ENCODE peak calls at places on chromosomes 6 and 20, in seven cellular contexts. V is GM13976; A is stimulated activated CD4-positive, alpha-beta T cell treated with anti-CD3 and anti-CD28 coated beads, TNF-alpha, amount 100 ng/mL, for 1 hour; R is activated CD4-positive, alpha-beta T cell treated with anti-CD3 and anti-CD28 coated beads, Interleukin-2, amount 50 U/mL, for 4 hours; J is T-helper 2 cell; C is H54; B is heart left ventricle. N is an unnamed sample.

GRCh38 chr6:32852018-32852843 is 1.3 kb downstream of the TAP1 start:
- DNase-seq in A (no peak), R (no peak), B (peak; percentile 44), J (no peak), C (no peak), V (peak; percentile 42), N (no peak)

GRCh38 chr6:69719602-69720193 is 77.1 kb downstream of the LMBRD1 start:
- DNase-seq in B (no peak), C (no peak), R (no peak), V (no peak), A (no peak), J (no peak), N (peak; percentile 11)

GRCh38 chr20:57001126-57001767 is 265.2 kb downstream of the BMP7 start:
- DNase-seq in A (no peak), V (no peak), J (no peak), C (no peak), R (no peak), B (no peak), N (no peak)

GRCh38 chr20:50123418-50123817 is 10.5 kb upstream of the UBE2V1 start:
- DNase-seq in A (no peak), V (no peak), R (no peak), B (no peak), J (no peak), C (no peak), N (no peak)

GRCh38 chr6:108764580-108764950 is 83.7 kb upstream of the ARMC2 start:
- DNase-seq in R (no peak), V (no peak), B (no peak), J (no peak), A (no peak), C (no peak), N (no peak)

GRCh38 chr6:96015321-96015790 is 418 bp upstream of the FUT9 start:
- DNase-seq in C (no peak), B (no peak), A (no peak), R (no peak), J (no peak), V (no peak), N (no peak)

GRCh38 chr6:159646731-159647130 is 46.3 kb downstream of the SOD2 start:
- DNase-seq in J (no peak), A (no peak), C (no peak), B (no peak), R (no peak), V (no peak), N (peak; percentile 17)

GRCh38 chr20:63361507-63362425 is 617 bp upstream of the CHRNA4 start:
- DNase-seq in A (no peak), B (no peak), J (no peak), V (no peak), C (no peak), R (no peak), N (no peak)

GRCh38 chr6:168410035-168410434 is 30.9 kb upstream of the SMOC2 start:
- DNase-seq in C (no peak), V (no peak), B (no peak), A (no peak), R (no peak), J (no peak), N (no peak)

GRCh38 chr6:45923831-45924391 is 91.7 kb downstream of the CLIC5 start:
- DNase-seq in R (no peak), C (peak; percentile 10), B (no peak), V (peak; percentile 38), A (no peak), J (no peak), N (peak; percentile 28)

GRCh38 chr20:54139188-54139587 is 34.6 kb downstream of the CYP24A1 start:
- DNase-seq in C (no peak), B (no peak), A (no peak), V (no peak), J (no peak), R (no peak), N (no peak)

GRCh38 chr20:25309395-25310267 is 61.7 kb downstream of the PYGB start:
- DNase-seq in J (no peak), A (no peak), B (no peak), C (peak; percentile 67), V (no peak), R (no peak), N (no peak)

GRCh38 chr6:43916924-43917877 is 147.2 kb downstream of the VEGFA start:
- DNase-seq in V (no peak), C (no peak), R (no peak), A (no peak), J (no peak), B (no peak), N (no peak)

GRCh38 chr6:11772109-11772830 is 6.3 kb downstream of the ADTRP start:
- DNase-seq in R (no peak), A (no peak), V (no peak), J (no peak), C (peak; percentile 62), B (no peak), N (no peak)

GRCh38 chr6:138188278-138188923 is 26.7 kb downstream of the ARFGEF3 start:
- DNase-seq in R (no peak), A (no peak), B (no peak), C (no peak), J (no peak), V (no peak), N (no peak)

GRCh38 chr6:106133040-106133439 is 46.9 kb downstream of the PRDM1 start:
- DNase-seq in J (no peak), R (no peak), A (no peak), V (no peak), B (no peak), C (no peak), N (no peak)

GRCh38 chr20:21241400-21241799 is 61.7 kb upstream of the XRN2 start:
- DNase-seq in V (no peak), B (no peak), C (no peak), R (no peak), J (no peak), A (no peak), N (no peak)

GRCh38 chr6:150894191-150894744 is 28.8 kb downstream of the MTHFD1L start:
- DNase-seq in B (no peak), R (no peak), A (no peak), V (no peak), J (no peak), C (no peak), N (no peak)

GRCh38 chr6:41636803-41637178 is 1.5 kb upstream of the MDFI start:
- DNase-seq in C (peak; percentile 85), B (no peak), J (no peak), R (no peak), V (no peak), A (no peak), N (no peak)

GRCh38 chr6:46653439-46653942 is 716 bp downstream of the SLC25A27 start:
- DNase-seq in A (no peak), J (no peak), R (no peak), C (no peak), B (no peak), V (no peak), N (no peak)

GRCh38 chr6:5063617-5064016 is 21.5 kb upstream of the PPP1R3G start:
- DNase-seq in J (no peak), V (no peak), C (no peak), R (no peak), A (no peak), B (no peak), N (no peak)

GRCh38 chr20:48597521-48598302 is 230.1 kb downstream of the PREX1 start:
- DNase-seq in V (no peak), R (no peak), C (no peak), B (no peak), A (no peak), J (no peak), N (no peak)

GRCh38 chr6:136087986-136088385 is 162.1 kb downstream of the MTFR2 start:
- DNase-seq in J (no peak), B (peak; percentile 19), A (no peak), V (no peak), C (no peak), R (no peak), N (no peak)